ENCODE peak calls at places on chromosomes 11 and 22, in five cellular contexts. R is psoas muscle, W is mammary epithelial cell, K is cardiac muscle cell, F is Caco-2. Q is an unnamed sample.

GRCh38 chr11:73140213-73141030 is 1.7 kb downstream of the FCHSD2 start:
- DNase-seq in R (no peak), W (peak), K (peak), F (peak), Q (peak)

GRCh38 chr11:46183819-46184218 is 62.6 kb upstream of the PHF21A start:
- DNase-seq in R (no peak), W (peak), K (no peak), F (no peak), Q (no peak)

GRCh38 chr11:104846216-104846615 is 52.0 kb downstream of the CASP12 start:
- DNase-seq in R (no peak), W (no peak), K (no peak), F (no peak), Q (no peak)

GRCh38 chr11:102843474-102843873 is at the start of gene MMP3:
- DNase-seq in R (no peak), W (no peak), K (no peak), F (no peak), Q (no peak)

GRCh38 chr11:46295312-46295995 is 18.0 kb downstream of the CREB3L1 start:
- DNase-seq in R (peak), W (peak), K (peak), F (no peak), Q (peak)

GRCh38 chr11:13030857-13031256 is 21.7 kb downstream of the RASSF10 start:
- DNase-seq in R (peak), W (no peak), K (peak), F (no peak), Q (peak)

GRCh38 chr11:62402226-62402625 is 16.6 kb upstream of the SCGB1A1 start:
- DNase-seq in R (peak), W (no peak), K (no peak), F (no peak), Q (peak)

GRCh38 chr11:119362741-119363080 is 16.2 kb upstream of the MFRP start:
- DNase-seq in R (no peak), W (no peak), K (no peak), F (no peak), Q (no peak)

GRCh38 chr11:47087801-47088200 is 88.9 kb downstream of the ARFGAP2 start:
- DNase-seq in R (no peak), W (no peak), K (no peak), F (no peak), Q (no peak)

GRCh38 chr22:32120603-32121002 is 38.5 kb downstream of the C22orf42 start:
- DNase-seq in R (no peak), W (no peak), K (no peak), F (no peak), Q (no peak)

GRCh38 chr11:24386551-24387404 is 110.1 kb upstream of the LUZP2 start:
- DNase-seq in R (no peak), W (peak), K (peak), F (no peak), Q (no peak)

GRCh38 chr11:126332221-126332711 is 23.2 kb upstream of the ST3GAL4 start:
- DNase-seq in R (peak), W (peak), K (no peak), F (no peak), Q (peak)

GRCh38 chr11:36431429-36432092 is 78.5 kb downstream of the TRAF6 start:
- DNase-seq in R (no peak), W (peak), K (no peak), F (peak), Q (peak)

GRCh38 chr11:120326228-120326627 is 1.1 kb downstream of the TLCD5 start:
- DNase-seq in R (no peak), W (no peak), K (no peak), F (no peak), Q (no peak)

GRCh38 chr11:92340839-92341238 is 116.2 kb downstream of the FAT3 start:
- DNase-seq in R (no peak), W (peak), K (no peak), F (peak), Q (no peak)

GRCh38 chr11:92022499-92022898 is 202.1 kb upstream of the FAT3 start:
- DNase-seq in R (no peak), W (no peak), K (no peak), F (no peak), Q (no peak)

GRCh38 chr11:8098879-8099278 is 17.9 kb downstream of the TUB start:
- DNase-seq in R (peak), W (no peak), K (no peak), F (no peak), Q (no peak)

GRCh38 chr11:77710358-77710757 is 72.8 kb upstream of the CLNS1A start:
- DNase-seq in R (no peak), W (peak), K (no peak), F (no peak), Q (no peak)

GRCh38 chr11:111923351-111923788 is 4.7 kb downstream of the C11orf52 start:
- DNase-seq in R (no peak), W (no peak), K (no peak), F (no peak), Q (no peak)

GRCh38 chr11:72732329-72732728 is 19.9 kb downstream of the ARAP1 start:
- DNase-seq in R (peak), W (no peak), K (no peak), F (no peak), Q (no peak)

GRCh38 chr11:128775513-128775912 is 81.6 kb downstream of the FLI1 start:
- DNase-seq in R (no peak), W (no peak), K (no peak), F (no peak), Q (no peak)

GRCh38 chr11:72834905-72835304 is 20.7 kb downstream of the ATG16L2 start:
- DNase-seq in R (no peak), W (no peak), K (no peak), F (no peak), Q (no peak)

GRCh38 chr11:66559141-66559861 is 9.1 kb downstream of the CTSF start:
- DNase-seq in R (peak), W (no peak), K (no peak), F (no peak), Q (no peak)

GRCh38 chr22:20582520-20583361 is 75.3 kb downstream of the MED15 start:
- DNase-seq in R (no peak), W (no peak), K (no peak), F (no peak), Q (no peak)

GRCh38 chr11:72975778-72976520 is 161.7 kb downstream of the ATG16L2 start:
- DNase-seq in R (no peak), W (peak), K (no peak), F (no peak), Q (no peak)

GRCh38 chr22:44668886-44669724 is 32.9 kb upstream of the PRR5 start:
- DNase-seq in R (peak), W (no peak), K (no peak), F (peak), Q (peak)

GRCh38 chr22:44670220-44670983 is 31.6 kb upstream of the PRR5 start:
- DNase-seq in R (peak), W (no peak), K (no peak), F (no peak), Q (no peak)

GRCh38 chr22:44668190-44668885 is 33.7 kb upstream of the PRR5 start:
- DNase-seq in R (peak), W (no peak), K (peak), F (peak), Q (peak)

GRCh38 chr22:44667829-44668189 is 34.2 kb upstream of the PRR5 start:
- DNase-seq in R (peak), W (no peak), K (no peak), F (peak), Q (no peak)

DNA sequence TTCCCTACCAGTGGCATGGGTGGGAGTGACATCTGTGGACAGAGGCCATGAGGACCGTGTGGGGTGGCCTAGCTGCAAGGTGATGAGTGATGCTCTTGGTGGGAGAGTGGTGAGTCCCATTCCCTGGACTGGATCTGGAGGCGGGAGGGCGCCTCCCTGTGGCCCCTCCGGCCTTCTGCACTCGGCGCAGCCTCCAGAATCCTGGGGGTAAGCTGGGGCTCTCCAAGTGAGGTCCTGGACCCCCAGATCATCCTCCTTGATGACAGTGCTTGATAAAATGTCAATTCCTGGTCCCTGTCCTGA is 32.3 kb upstream of the PRR5 start:
- DNase-seq in R (peak), W (no peak), K (peak), F (peak), Q (no peak)
- TF ChIP-seq CTCF in R (no peak), W (no peak), K (peak), F (no peak), Q (peak)

GRCh38 chr11:35046606-35047005 is 92.4 kb upstream of the CD44 start:
- DNase-seq in R (no peak), W (no peak), K (no peak), F (no peak), Q (no peak)

GRCh38 chr11:35043933-35044332 is 95.0 kb upstream of the CD44 start:
- DNase-seq in R (no peak), W (no peak), K (no peak), F (no peak), Q (no peak)

GRCh38 chr11:35047179-35047578 is 91.8 kb upstream of the CD44 start:
- DNase-seq in R (no peak), W (no peak), K (no peak), F (no peak), Q (no peak)

GRCh38 chr11:35042906-35043305 is 96.1 kb upstream of the CD44 start:
- DNase-seq in R (no peak), W (no peak), K (peak), F (no peak), Q (no peak)

GRCh38 chr11:35045219-35045819 is 93.7 kb upstream of the CD44 start:
- DNase-seq in R (no peak), W (no peak), K (no peak), F (no peak), Q (no peak)
- H3K4me3 ChIP-seq in R (no peak), W (no peak), K (no peak), F (no peak), Q (no peak)

DNA sequence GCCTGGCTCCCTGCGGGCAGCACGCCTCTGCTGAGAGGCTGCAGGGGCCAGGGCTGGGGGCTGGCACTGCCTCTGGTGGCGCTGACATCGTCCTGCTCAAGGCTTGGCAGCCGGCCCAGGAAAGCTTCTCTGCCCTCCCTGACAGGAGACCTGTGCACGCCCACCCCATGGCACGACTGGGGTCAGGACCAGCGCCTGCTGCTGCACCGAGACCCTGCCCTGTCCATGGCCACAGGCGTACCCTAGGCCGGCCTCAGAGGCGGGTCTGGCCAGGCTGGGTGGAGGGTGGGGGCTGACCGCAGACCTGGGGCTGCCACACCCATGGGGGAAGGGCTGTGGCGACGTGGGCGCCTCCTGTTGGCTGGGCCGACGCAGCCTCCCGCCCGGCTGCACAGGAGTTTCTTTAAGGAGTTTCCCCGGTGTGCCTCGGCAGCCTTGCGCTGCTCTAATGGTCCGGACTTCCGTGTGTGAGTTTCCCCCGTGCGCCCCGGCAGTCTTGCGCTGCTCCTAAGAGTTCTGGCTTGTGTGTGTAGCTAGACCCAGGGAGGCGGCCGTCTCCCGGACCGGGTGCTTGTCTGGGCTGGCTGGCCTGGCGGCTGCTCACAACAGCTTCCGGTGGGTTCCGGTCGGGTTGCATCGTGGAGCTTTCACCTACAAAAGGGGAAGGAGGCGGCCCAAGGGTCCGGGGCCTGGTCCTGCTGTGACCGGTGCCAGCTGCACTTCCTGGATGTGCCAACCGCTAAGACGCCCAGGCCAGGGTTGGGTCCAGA is 4.7 kb downstream of the TRABD start:
- DNase-seq in R (peak), W (peak), K (peak), F (no peak), Q (peak)
- TF ChIP-seq CTCF in R (no peak), W (peak), K (peak), F (no peak), Q (peak)

GRCh38 chr11:130160460-130161090 is 993 bp downstream of the ST14 start:
- DNase-seq in R (no peak), W (peak), K (no peak), F (no peak), Q (no peak)
- H3K4me3 ChIP-seq in R (peak), W (peak), K (no peak), F (peak), Q (peak)

GRCh38 chr11:870127-870413 is 27.4 kb downstream of the TSPAN4 start:
- DNase-seq in R (no peak), W (no peak), K (no peak), F (no peak), Q (no peak)
- TF ChIP-seq CTCF in R (no peak), W (peak), K (peak), F (peak), Q (no peak)

GRCh38 chr11:3796796-3797328 is 492 bp downstream of the NUP98 start:
- DNase-seq in R (no peak), W (no peak), K (peak), F (peak), Q (no peak)
- H3K4me3 ChIP-seq in R (peak), W (peak), K (peak), F (peak), Q (peak)

Q was measured in heart right ventricle.